ENCODE peak calls at places on chromosomes 7 and 10, in five cellular contexts. L is fibroblast of lung, Y is keratinocyte, G is astrocyte, H is GM23248. V is an unnamed sample. For H3K36me3, the result is how much of the 10 kb centered on the place peaks cover.

GRCh38 chr7:130758429-130759056 is 24.5 kb upstream of the KLF14 start:
- DNase-seq in G (peak), Y (no peak), H (peak), L (peak), V (peak)

GRCh38 chr10:11403116-11403515 is 208.3 kb downstream of the USP6NL start:
- DNase-seq in G (no peak), L (no peak), H (no peak), Y (no peak), V (no peak)

GRCh38 chr10:112858990-112859520 is 91.0 kb upstream of the TCF7L2 start:
- DNase-seq in H (no peak), L (no peak), Y (no peak), G (no peak), V (no peak)

GRCh38 chr10:33252794-33253203 is 81.7 kb downstream of the NRP1 start:
- DNase-seq in L (peak), H (peak), G (peak), Y (no peak), V (peak)

GRCh38 chr10:92695679-92696605 is 6.2 kb downstream of the HHEX start:
- DNase-seq in Y (no peak), H (peak), L (peak), G (peak), V (no peak)

GRCh38 chr7:43083091-43083490 is 29.4 kb upstream of the HECW1 start:
- DNase-seq in H (peak), L (peak), G (peak), Y (no peak), V (no peak)

GRCh38 chr7:51591223-51591622 is 274.6 kb upstream of the COBL start:
- DNase-seq in G (no peak), H (no peak), Y (no peak), L (no peak), V (no peak)

GRCh38 chr7:129006636-129007414 is 48.1 kb downstream of the TNPO3 start:
- DNase-seq in Y (no peak), G (peak), H (peak), L (peak), V (peak)

GRCh38 chr10:114856544-114857287 is 35.1 kb downstream of the FHIP2A start:
- DNase-seq in H (peak), G (peak), L (peak), Y (no peak), V (peak)

GRCh38 chr7:100509213-100509612 is 25.5 kb downstream of the NYAP1 start:
- DNase-seq in G (peak), L (peak), Y (peak), H (peak), V (peak)

GRCh38 chr10:44465430-44466115 is 80.7 kb upstream of the CXCL12 start:
- DNase-seq in H (no peak), L (peak), G (peak), Y (no peak), V (no peak)

GRCh38 chr10:43943825-43944360 is 295.2 kb upstream of the ZNF32 start:
- DNase-seq in Y (no peak), G (no peak), H (no peak), L (no peak), V (no peak)

GRCh38 chr7:112938895-112939588 is 147.6 kb downstream of the GPR85 start:
- DNase-seq in H (peak), G (peak), L (peak), Y (no peak), V (no peak)

GRCh38 chr10:667096-667495 is 22.4 kb downstream of the DIP2C start:
- DNase-seq in L (no peak), G (no peak), Y (no peak), H (no peak), V (no peak)

GRCh38 chr10:132302421-132302820 is 5.3 kb downstream of the STK32C start:
- DNase-seq in G (no peak), H (no peak), L (no peak), Y (no peak), V (no peak)

GRCh38 chr7:132757778-132758177 is 181.5 kb upstream of the PLXNA4 start:
- DNase-seq in L (peak), H (no peak), Y (no peak), G (peak), V (no peak)

GRCh38 chr7:17807242-17807641 is 133.1 kb downstream of the SNX13 start:
- DNase-seq in L (no peak), G (no peak), H (no peak), Y (no peak), V (no peak)

GRCh38 chr7:36984710-36985308 is 260.5 kb upstream of the AOAH start:
- DNase-seq in L (no peak), H (no peak), Y (no peak), G (no peak), V (no peak)

GRCh38 chr10:55449981-55450380 is 649.0 kb upstream of the PCDH15 start:
- DNase-seq in L (no peak), Y (no peak), G (no peak), H (no peak), V (no peak)

GRCh38 chr10:119421887-119422684 is 120.4 kb downstream of the RGS10 start:
- DNase-seq in G (no peak), Y (no peak), L (peak), H (peak), V (no peak)

GRCh38 chr10:62895058-62895457 is 78.9 kb upstream of the EGR2 start:
- DNase-seq in L (no peak), G (no peak), Y (no peak), H (peak), V (peak)

GRCh38 chr10:22631646-22632278 is 82.6 kb downstream of the PIP4K2A start:
- DNase-seq in L (peak), H (no peak), Y (no peak), G (peak), V (no peak)

GRCh38 chr7:37657798-37658197 is 25.8 kb upstream of the GPR141 start:
- DNase-seq in H (no peak), L (no peak), Y (no peak), G (no peak), V (no peak)

GRCh38 chr10:78619244-78619851 is 449.4 kb upstream of the ZMIZ1 start:
- DNase-seq in Y (no peak), G (no peak), L (no peak), H (no peak), V (no peak)

GRCh38 chr7:7851991-7852390 is 116.6 kb upstream of the GLCCI1 start:
- DNase-seq in H (no peak), L (no peak), G (no peak), Y (no peak), V (no peak)

GRCh38 chr7:53426145-53426750 is 390.8 kb downstream of the POM121L12 start:
- DNase-seq in H (no peak), G (no peak), Y (no peak), L (no peak), V (no peak)

GRCh38 chr10:72612203-72612826 is 13.6 kb downstream of the MICU1 start:
- DNase-seq in G (no peak), H (peak), L (peak), Y (no peak), V (no peak)

GRCh38 chr7:134632937-134633540 is 13.6 kb upstream of the BPGM start:
- DNase-seq in H (peak), Y (no peak), L (peak), G (peak), V (peak)

GRCh38 chr7:2140216-2140870 is 92.4 kb downstream of the MAD1L1 start:
- DNase-seq in Y (no peak), H (peak), G (no peak), L (no peak), V (no peak)

GRCh38 chr10:35564276-35564982 is 40.7 kb upstream of the GJD4 start:
- DNase-seq in L (peak), Y (no peak), H (peak), G (peak), V (no peak)

GRCh38 chr7:140316165-140316661 is 82.1 kb downstream of the SLC37A3 start:
- DNase-seq in H (peak), Y (peak), L (peak), G (peak), V (peak)

GRCh38 chr10:72260588-72261322 is 13.0 kb upstream of the DDIT4 start:
- DNase-seq in L (peak), G (peak), Y (peak), H (peak), V (peak)

GRCh38 chr10:29828440-29828894 is 193.7 kb upstream of the SVIL start:
- DNase-seq in Y (no peak), L (no peak), G (no peak), H (no peak), V (peak)

GRCh38 chr10:116892873-116893685 is 43.8 kb downstream of the ENO4 start:
- DNase-seq in G (no peak), Y (no peak), H (no peak), L (peak), V (no peak)

GRCh38 chr10:96053985-96054384 is 10.6 kb downstream of the CCNJ start:
- DNase-seq in H (no peak), G (no peak), Y (no peak), L (no peak), V (no peak)

GRCh38 chr7:50953820-50954219 is 171.1 kb upstream of the GRB10 start:
- DNase-seq in H (peak), Y (no peak), G (peak), L (peak), V (peak)

GRCh38 chr7:151990567-151990966 is 34.3 kb downstream of the GALNTL5 start:
- DNase-seq in L (peak), G (peak), Y (no peak), H (peak), V (no peak)

GRCh38 chr7:47089068-47089417 is 492.9 kb downstream of the TNS3 start:
- DNase-seq in L (no peak), Y (no peak), G (no peak), H (no peak), V (no peak)

GRCh38 chr10:61643316-61643751 is 19.4 kb upstream of the CABCOCO1 start:
- DNase-seq in Y (no peak), L (peak), G (peak), H (peak), V (peak)

GRCh38 chr10:127033116-127033515 is 127.9 kb downstream of the DOCK1 start:
- DNase-seq in G (no peak), L (no peak), H (no peak), Y (no peak), V (no peak)
- H3K36me3 ChIP-seq in G (under half), L (under half), H (under half), Y (under half), V (under half)

GRCh38 chr7:90347759-90348158 is 1.2 kb downstream of the GTPBP10 start:
- DNase-seq in G (no peak), L (no peak), H (no peak), Y (no peak), V (no peak)
- H3K4me2 ChIP-seq in G (peak), L (no peak), H (peak), Y (peak), V (peak)

DNA sequence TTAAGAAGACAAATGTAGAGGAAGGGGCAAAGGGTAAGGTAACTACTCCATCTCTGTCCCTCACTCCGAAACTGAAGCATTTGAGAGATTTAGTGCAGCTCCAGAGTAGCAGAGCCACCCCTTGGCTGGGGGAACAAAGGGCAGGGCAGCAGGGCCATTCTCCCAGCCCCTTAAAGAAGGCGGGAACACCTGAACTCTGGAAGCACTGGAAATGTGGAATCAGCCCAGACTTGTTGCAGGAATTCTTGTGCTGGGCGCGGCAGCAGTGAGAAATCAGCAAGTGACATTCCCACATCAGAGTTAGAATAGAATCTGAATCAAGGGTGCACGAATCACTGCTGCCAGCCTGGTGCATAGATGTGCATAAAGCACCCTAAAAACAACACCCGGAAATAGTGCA is 34.4 kb upstream of the GRM8 start:
- DNase-seq in H (no peak), G (no peak), Y (peak), L (no peak), V (peak)
- TF ChIP-seq EZH2 in H (no peak), G (no peak), Y (no peak), L (no peak), V (no peak)

DNA sequence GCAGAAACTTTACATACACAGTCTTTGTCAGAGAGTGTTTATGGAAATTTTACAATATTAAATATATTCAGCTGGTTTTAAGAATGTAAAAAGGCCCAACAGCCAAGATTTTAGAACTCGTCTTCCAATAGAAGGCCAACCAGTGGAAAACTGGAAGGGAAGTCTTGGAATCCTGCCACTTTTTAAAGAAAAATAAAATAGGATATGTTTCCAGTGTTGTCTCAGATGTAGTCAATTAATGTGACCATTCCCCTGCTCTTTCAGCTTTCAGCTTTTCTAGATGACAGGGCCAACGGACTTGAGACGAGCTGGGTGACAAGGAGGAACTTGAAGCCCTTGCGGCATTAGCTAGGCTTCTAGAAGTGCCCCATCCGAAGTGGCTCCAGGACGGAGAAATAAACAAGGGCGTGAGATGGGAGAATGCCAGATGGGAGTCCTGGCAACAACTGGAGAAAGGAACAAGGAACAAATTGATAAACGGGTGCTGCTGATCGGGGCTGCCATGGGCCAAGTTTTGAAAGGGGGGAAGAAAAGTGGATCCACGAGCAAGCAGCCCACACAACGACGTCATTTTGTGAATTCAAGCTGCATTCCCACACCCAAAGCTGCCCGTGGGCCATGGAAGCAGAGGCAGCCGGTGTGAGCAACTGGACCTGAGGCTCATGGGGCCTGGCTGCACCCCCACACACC is 42.3 kb downstream of the CTBP2 start:
- DNase-seq in H (peak), L (no peak), G (no peak), Y (no peak), V (no peak)
- H3K36me3 ChIP-seq in H (under half), L (under half), G (under half), Y (under half), V (under half)

GRCh38 chr10:6148251-6148691 is 54.5 kb upstream of the PFKFB3 start:
- DNase-seq in Y (no peak), H (no peak), G (peak), L (peak), V (no peak)
- H3K4me2 ChIP-seq in Y (no peak), H (no peak), G (peak), L (no peak), V (no peak)

GRCh38 chr7:69597278-69598076 is 798 bp upstream of the AUTS2 start:
- DNase-seq in H (peak), L (peak), G (no peak), Y (no peak), V (no peak)
- TF ChIP-seq EZH2 in H (no peak), L (no peak), G (no peak), Y (peak), V (no peak)

GRCh38 chr10:97363071-97363470 is 28.5 kb upstream of the FRAT2 start:
- DNase-seq in Y (no peak), H (no peak), G (no peak), L (no peak), V (no peak)
- H3K36me3 ChIP-seq in Y (under half), H (under half), G (under half), L (under half), V (under half)

GRCh38 chr10:94425942-94426341 is 23.6 kb downstream of the TBC1D12 start:
- DNase-seq in H (no peak), Y (no peak), G (no peak), L (no peak), V (no peak)

GRCh38 chr10:94429049-94429707 is 26.8 kb downstream of the TBC1D12 start:
- DNase-seq in L (peak), Y (no peak), G (peak), H (peak), V (no peak)

GRCh38 chr10:94424714-94425337 is 22.5 kb downstream of the TBC1D12 start:
- DNase-seq in G (no peak), H (no peak), L (no peak), Y (no peak), V (no peak)

DNA sequence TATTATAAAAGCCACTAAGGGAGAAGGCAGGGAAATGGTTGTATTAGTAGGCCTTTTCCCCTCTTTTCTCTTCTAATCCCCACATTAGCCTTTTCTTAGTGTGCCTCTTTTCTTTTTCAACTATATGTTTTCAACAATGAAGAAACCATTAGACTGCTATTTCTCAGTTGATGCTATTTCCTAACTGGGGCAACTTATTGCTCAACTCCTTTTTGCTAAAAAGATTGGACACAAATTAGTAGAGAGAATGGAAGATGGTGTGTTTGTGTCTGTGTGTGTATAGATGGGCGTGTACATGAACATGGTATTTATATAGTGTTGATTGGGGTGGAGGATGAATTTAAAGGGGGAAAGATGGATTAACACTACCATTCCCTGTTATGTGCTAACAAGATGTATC is 28.4 kb downstream of the TBC1D12 start:
- DNase-seq in H (peak), Y (no peak), L (no peak), G (no peak), V (no peak)
- H3K4me2 ChIP-seq in H (no peak), Y (no peak), L (no peak), G (no peak), V (no peak)